ENCODE peak calls at places on chromosome 12, in nine cellular contexts. H is Peyer's patch, D is tibial artery, V is upper lobe of right lung, F is pancreas, I is ascending aorta, N is transverse colon, Y is MM.1S, X is OCI-LY7. Q is an unnamed sample.

GRCh38 chr12:52200086-52200782 is 8.4 kb upstream of the KRT80 start:
- DNase-seq in H (no peak), D (no peak), V (peak; percentile 54), F (no peak), I (no peak), N (no peak), Y (no peak), X (no peak), Q (peak; percentile 11)

GRCh38 chr12:639566-639965 is 23.7 kb downstream of the NINJ2 start:
- DNase-seq in H (no peak), D (no peak), V (no peak), F (no peak), I (no peak), N (no peak), Y (no peak), X (no peak), Q (no peak)

GRCh38 chr12:28569698-28570411 is 379.6 kb downstream of the CCDC91 start:
- DNase-seq in H (no peak), D (no peak), V (no peak), F (no peak), I (no peak), N (no peak), Y (no peak), X (no peak), Q (no peak)

GRCh38 chr12:50174971-50175715 is 8.0 kb upstream of the CERS5 start:
- DNase-seq in H (no peak), D (no peak), V (no peak), F (no peak), I (no peak), N (no peak), Y (peak; percentile 61), X (peak; percentile 69), Q (no peak)

GRCh38 chr12:38384816-38385491 is 68.4 kb downstream of the ALG10B start:
- DNase-seq in H (no peak), D (no peak), V (peak; percentile 67), F (no peak), I (no peak), N (no peak), Y (no peak), X (no peak), Q (no peak)

GRCh38 chr12:51171884-51172514 is 936 bp downstream of the TFCP2 start:
- DNase-seq in H (no peak), D (no peak), V (no peak), F (no peak), I (no peak), N (peak; percentile 24), Y (no peak), X (peak; percentile 22), Q (no peak)

GRCh38 chr12:28446031-28446430 is 255.8 kb downstream of the CCDC91 start:
- DNase-seq in H (no peak), D (no peak), V (no peak), F (no peak), I (no peak), N (no peak), Y (no peak), X (no peak), Q (no peak)

GRCh38 chr12:94841171-94841570 is 162.3 kb downstream of the NDUFA12 start:
- DNase-seq in H (no peak), D (no peak), V (no peak), F (no peak), I (no peak), N (no peak), Y (no peak), X (no peak), Q (no peak)

GRCh38 chr12:8658361-8658760 is 4.3 kb downstream of the MFAP5 start:
- DNase-seq in H (no peak), D (no peak), V (no peak), F (no peak), I (no peak), N (no peak), Y (no peak), X (no peak), Q (no peak)

GRCh38 chr12:80316141-80316700 is 127.8 kb upstream of the PTPRQ start:
- DNase-seq in H (no peak), D (no peak), V (no peak), F (no peak), I (no peak), N (no peak), Y (no peak), X (no peak), Q (no peak)

GRCh38 chr12:133174901-133175300 is 6.4 kb upstream of the ZNF268 start:
- DNase-seq in H (no peak), D (no peak), V (no peak), F (no peak), I (no peak), N (no peak), Y (no peak), X (no peak), Q (no peak)
- H3K9me3 ChIP-seq in H (peaks cover 32% of the 10 kb centered on the region), D (peaks cover 6% of the 10 kb centered on the region), V (peaks cover 8% of the 10 kb centered on the region), F (no peaks in the 10 kb centered on the region), I (peaks cover 57% of the 10 kb centered on the region), N (peaks cover 34% of the 10 kb centered on the region), Y (no peaks in the 10 kb centered on the region), X (peaks cover 36% of the 10 kb centered on the region), Q (peaks cover 95% of the 10 kb centered on the region)

DNA sequence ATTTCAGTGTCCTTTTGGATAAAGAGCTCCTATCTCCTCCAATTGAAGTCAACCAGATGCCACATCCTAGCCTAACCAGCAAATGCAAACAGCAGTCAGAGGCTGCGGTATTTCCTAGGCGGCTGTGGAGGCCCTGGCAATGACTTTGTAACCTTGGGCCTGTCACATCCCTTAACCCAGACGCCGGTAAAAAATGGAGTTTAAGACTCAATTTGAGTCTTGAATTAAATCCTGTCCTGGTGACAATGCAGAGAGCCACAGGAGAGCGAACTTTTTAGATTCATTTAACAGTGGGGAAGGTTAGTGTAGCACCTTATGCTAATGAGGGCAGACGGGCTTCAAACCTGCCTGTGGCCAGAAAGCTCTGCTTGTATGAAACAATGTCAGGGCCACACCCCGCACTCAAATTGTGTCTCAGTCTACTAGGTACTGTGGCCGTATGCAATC is 1.3 kb downstream of the C12orf75 start:
- DNase-seq in H (no peak), D (no peak), V (no peak), F (no peak), I (no peak), N (peak; percentile 41), Y (peak; percentile 24), X (peak; percentile 67), Q (no peak)
- H3K4me1 ChIP-seq in H (no peaks in the 10 kb centered on the region), D (peaks cover 41% of the 10 kb centered on the region), V (peaks cover 4% of the 10 kb centered on the region), F (no peaks in the 10 kb centered on the region), I (no peaks in the 10 kb centered on the region), N (peaks cover 6% of the 10 kb centered on the region), Y (peaks cover 11% of the 10 kb centered on the region), X (peaks cover 79% of the 10 kb centered on the region), Q (peaks cover 13% of the 10 kb centered on the region)

DNA sequence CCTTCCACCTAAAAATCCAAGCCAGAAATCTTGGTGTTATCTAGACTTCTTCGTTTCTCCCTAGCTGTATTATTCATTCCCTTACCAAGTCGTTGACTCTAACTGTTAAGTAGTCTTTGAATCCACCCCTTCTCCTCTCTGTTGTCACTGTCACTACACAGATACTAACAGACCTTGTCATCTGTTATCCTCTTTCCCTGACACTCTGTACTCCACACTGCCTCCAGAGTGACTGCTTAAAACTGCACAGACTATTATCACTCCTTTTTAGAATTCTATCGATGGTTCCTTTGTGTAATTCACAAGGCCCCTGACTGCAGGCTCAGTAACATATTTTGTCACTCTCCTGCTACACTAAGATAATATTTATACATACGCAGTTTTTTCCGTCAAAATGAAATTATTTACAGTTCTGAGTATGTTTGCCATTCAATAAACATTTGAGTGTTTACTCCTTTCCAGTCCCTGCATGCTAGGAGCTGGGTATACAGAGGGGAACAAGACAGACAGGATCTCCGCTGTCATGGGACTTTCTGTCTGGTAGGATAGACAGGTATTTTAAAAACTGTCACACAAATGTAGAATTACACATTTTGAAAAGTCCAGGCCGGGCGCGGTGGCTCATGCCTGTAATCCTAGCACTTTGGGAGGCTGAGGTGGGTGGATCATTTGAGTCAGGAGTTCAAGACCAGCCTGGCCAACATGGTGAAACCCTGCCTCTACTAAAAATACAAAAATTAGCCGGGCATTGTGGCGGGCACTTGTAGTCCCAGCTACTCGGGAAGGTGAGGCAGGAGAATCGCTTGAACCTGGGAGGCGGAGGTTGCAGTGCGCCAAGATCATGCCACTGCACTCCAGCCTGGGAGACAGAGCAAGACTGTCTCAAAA is 3.8 kb downstream of the MARS1 start:
- DNase-seq in H (no peak), D (no peak), V (no peak), F (no peak), I (no peak), N (no peak), Y (no peak), X (peak; percentile 46), Q (no peak)
- TF ChIP-seq CTCF in H (no peak), D (no peak), V (no peak), F (no peak), I (no peak), N (no peak), Y (peak; percentile 11), X (peak; percentile 65), Q (no peak)

GRCh38 chr12:14481201-14481600 is 86.5 kb downstream of the PLBD1 start:
- DNase-seq in H (no peak), D (no peak), V (no peak), F (no peak), I (no peak), N (no peak), Y (no peak), X (no peak), Q (no peak)
- H3K9me3 ChIP-seq in H (no peaks in the 10 kb centered on the region), D (no peaks in the 10 kb centered on the region), V (no peaks in the 10 kb centered on the region), F (no peaks in the 10 kb centered on the region), I (peaks cover 2% of the 10 kb centered on the region), N (no peaks in the 10 kb centered on the region), Y (no peaks in the 10 kb centered on the region), X (no peaks in the 10 kb centered on the region), Q (no peaks in the 10 kb centered on the region)

GRCh38 chr12:64456119-64456518 is 4.2 kb downstream of the TBK1 start:
- DNase-seq in H (no peak), D (no peak), V (no peak), F (no peak), I (no peak), N (no peak), Y (no peak), X (no peak), Q (no peak)

GRCh38 chr12:64457036-64457435 is 5.1 kb downstream of the TBK1 start:
- DNase-seq in H (no peak), D (no peak), V (no peak), F (no peak), I (no peak), N (no peak), Y (no peak), X (no peak), Q (no peak)

GRCh38 chr12:64457923-64458322 is 6.0 kb downstream of the TBK1 start:
- DNase-seq in H (no peak), D (no peak), V (no peak), F (no peak), I (no peak), N (no peak), Y (no peak), X (no peak), Q (no peak)

GRCh38 chr12:64459388-64460024 is 7.6 kb downstream of the TBK1 start:
- DNase-seq in H (no peak), D (no peak), V (no peak), F (no peak), I (no peak), N (no peak), Y (peak; percentile 23), X (no peak), Q (no peak)

DNA sequence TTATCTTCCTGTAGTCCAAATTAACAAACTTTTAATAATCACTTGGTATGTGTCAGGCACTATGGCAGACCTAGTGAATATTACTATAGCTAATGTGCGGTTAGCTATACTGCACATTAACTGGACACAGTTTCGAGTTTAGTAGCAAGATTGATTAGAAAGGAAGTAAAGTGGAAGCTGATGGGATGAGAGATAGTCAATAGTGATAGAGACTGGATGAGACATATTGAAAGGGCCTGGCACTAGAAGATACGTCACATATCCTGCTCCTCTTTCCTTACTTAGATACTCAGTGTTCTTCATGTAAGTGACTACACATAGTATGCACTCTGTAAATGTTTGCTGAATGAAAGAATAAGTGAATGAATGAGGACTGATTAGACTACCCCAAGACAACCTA is 5.5 kb downstream of the TBK1 start:
- DNase-seq in H (no peak), D (no peak), V (no peak), F (no peak), I (no peak), N (no peak), Y (no peak), X (no peak), Q (no peak)
- H3K4me1 ChIP-seq in H (no peaks in the 10 kb centered on the region), D (peaks cover 22% of the 10 kb centered on the region), V (peaks cover 37% of the 10 kb centered on the region), F (no peaks in the 10 kb centered on the region), I (no peaks in the 10 kb centered on the region), N (peaks cover 8% of the 10 kb centered on the region), Y (peaks cover 14% of the 10 kb centered on the region), X (peaks cover 26% of the 10 kb centered on the region), Q (peaks cover 61% of the 10 kb centered on the region)